ENCODE peak calls at places on chromosomes 1 and 21, in ten cellular contexts. Y is left ventricle myocardium inferior, F is kidney, U is H9, R is IMR-90, E is esophagus squamous epithelium, G is gastrocnemius medialis, O is upper lobe of right lung, J is thoracic aorta, W is lung. X is an unnamed sample.

GRCh38 chr21:23026878-23027277 is 2028.7 kb downstream of the NCAM2 start:
- DNase-seq in Y (no peak), F (no peak), U (no peak), R (no peak), E (no peak), G (no peak), O (no peak), J (no peak), W (no peak), X (no peak)

GRCh38 chr1:68327414-68327813 is 95.1 kb upstream of the WLS start:
- DNase-seq in Y (no peak), F (no peak), U (no peak), R (peak; percentile 27), E (no peak), G (peak; percentile 4), O (no peak), J (no peak), W (no peak), X (no peak)

GRCh38 chr1:62621907-62622306 is 24.6 kb downstream of the ANGPTL3 start:
- DNase-seq in Y (no peak), F (peak; percentile 47), U (no peak), R (peak; percentile 95), E (no peak), G (no peak), O (peak; percentile 57), J (no peak), W (peak; percentile 49), X (no peak)

GRCh38 chr1:220880726-220881506 is 1.7 kb downstream of the HLX start:
- DNase-seq in Y (peak; percentile 70), F (peak; percentile 84), U (peak; percentile 57), R (peak; percentile 87), E (no peak), G (peak; percentile 46), O (peak; percentile 92), J (no peak), W (peak; percentile 86), X (peak; percentile 63)

GRCh38 chr21:20999567-21000169 is 1.5 kb downstream of the NCAM2 start:
- DNase-seq in Y (no peak), F (no peak), U (peak; percentile 32), R (peak; percentile 49), E (no peak), G (no peak), O (no peak), J (no peak), W (no peak), X (no peak)

GRCh38 chr1:28409066-28409465 is 39.5 kb downstream of the PHACTR4 start:
- DNase-seq in Y (no peak), F (no peak), U (no peak), R (no peak), E (no peak), G (no peak), O (no peak), J (no peak), W (no peak), X (no peak)

GRCh38 chr1:15959424-15959823 is 16.5 kb downstream of the ZBTB17 start:
- DNase-seq in Y (no peak), F (no peak), U (no peak), R (no peak), E (no peak), G (no peak), O (no peak), J (no peak), W (no peak), X (no peak)

GRCh38 chr21:42242611-42243010 is 23.7 kb downstream of the ABCG1 start:
- DNase-seq in Y (no peak), F (peak; percentile 39), U (no peak), R (no peak), E (no peak), G (no peak), O (no peak), J (no peak), W (no peak), X (no peak)

GRCh38 chr1:5465281-5465680 is 526.9 kb downstream of the NPHP4 start:
- DNase-seq in Y (no peak), F (no peak), U (no peak), R (no peak), E (no peak), G (no peak), O (no peak), J (no peak), W (no peak), X (no peak)

GRCh38 chr21:39788383-39788782 is 43.4 kb downstream of the IGSF5 start:
- DNase-seq in Y (peak; percentile 72), F (peak; percentile 95), U (peak; percentile 86), R (peak; percentile 12), E (no peak), G (no peak), O (peak; percentile 89), J (no peak), W (peak; percentile 89), X (peak; percentile 40)

GRCh38 chr1:201772178-201772577 is 56.8 kb upstream of the IPO9 start:
- DNase-seq in Y (no peak), F (no peak), U (no peak), R (no peak), E (no peak), G (no peak), O (no peak), J (no peak), W (no peak), X (no peak)

GRCh38 chr1:70760170-70760569 is 287.4 kb downstream of the PTGER3 start:
- DNase-seq in Y (no peak), F (no peak), U (no peak), R (no peak), E (no peak), G (no peak), O (no peak), J (no peak), W (no peak), X (no peak)

GRCh38 chr1:161790587-161791317 is 24.6 kb downstream of the ATF6 start:
- DNase-seq in Y (no peak), F (no peak), U (no peak), R (no peak), E (no peak), G (no peak), O (no peak), J (no peak), W (no peak), X (no peak)

GRCh38 chr1:117654485-117655219 is 48.8 kb downstream of the TENT5C start:
- DNase-seq in Y (no peak), F (no peak), U (no peak), R (no peak), E (no peak), G (no peak), O (no peak), J (no peak), W (no peak), X (no peak)

GRCh38 chr1:26538480-26539412 is 9.2 kb downstream of the RPS6KA1 start:
- DNase-seq in Y (no peak), F (peak; percentile 41), U (peak; percentile 67), R (peak; percentile 26), E (no peak), G (no peak), O (no peak), J (no peak), W (peak; percentile 54), X (no peak)

GRCh38 chr1:115879977-115880376 is 39.1 kb upstream of the NHLH2 start:
- DNase-seq in Y (no peak), F (no peak), U (peak; percentile 41), R (no peak), E (no peak), G (no peak), O (no peak), J (no peak), W (no peak), X (no peak)
- TF ChIP-seq CTCF in Y (no peak), F (no peak), U (peak; percentile 47), R (no peak), E (no peak), G (no peak), O (no peak), J (no peak), W (no peak), X (no peak)

DNA sequence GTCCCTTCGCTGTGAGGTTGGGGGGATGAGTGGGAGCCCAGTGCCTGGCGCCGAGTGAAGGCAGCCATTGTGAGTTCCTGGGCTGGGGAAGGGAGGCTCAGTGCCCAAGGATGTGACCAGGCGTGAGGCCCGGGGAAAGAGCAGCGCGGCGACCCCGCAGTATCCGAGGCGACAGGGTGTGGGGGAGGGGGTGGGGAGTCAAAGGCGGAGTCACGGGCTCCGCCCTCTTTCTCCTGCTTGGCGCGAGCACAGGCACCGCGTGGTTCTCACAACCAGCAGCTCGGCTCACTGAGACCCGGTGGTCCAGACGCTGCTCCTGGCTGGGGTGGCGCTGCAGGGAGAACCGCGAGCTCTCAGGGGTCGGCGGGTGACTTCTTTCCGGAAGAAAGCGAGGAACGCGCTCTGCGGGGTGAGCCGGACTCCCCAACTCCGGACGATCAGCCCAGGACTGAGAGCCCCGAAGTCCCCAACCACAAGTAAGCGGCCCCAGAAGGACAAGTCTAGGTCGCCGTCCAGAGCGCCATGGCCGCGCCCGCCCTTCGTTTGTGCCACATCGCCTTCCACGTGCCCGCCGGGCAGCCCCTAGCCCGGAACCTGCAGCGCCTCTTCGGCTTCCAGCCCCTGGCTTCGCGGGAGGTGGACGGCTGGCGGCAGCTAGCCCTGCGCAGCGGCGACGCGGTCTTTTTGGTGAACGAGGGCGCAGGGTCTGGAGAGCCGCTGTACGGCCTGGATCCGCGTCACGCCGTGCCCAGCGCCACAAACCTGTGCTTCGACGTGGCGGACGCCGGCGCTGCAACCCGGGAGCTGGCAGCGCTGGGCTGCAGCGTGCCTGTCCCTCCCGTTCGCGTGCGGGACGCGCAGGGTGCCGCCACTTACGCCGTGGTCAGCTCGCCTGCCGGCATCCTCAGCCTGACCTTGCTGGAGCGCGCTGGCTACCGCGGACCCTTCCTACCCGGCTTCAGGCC is at the start of gene HPDL:
- DNase-seq in Y (peak; percentile 63), F (peak; percentile 87), U (peak; percentile 94), R (peak; percentile 27), E (no peak), G (peak; percentile 38), O (peak; percentile 80), J (no peak), W (peak; percentile 45), X (peak; percentile 70)
- H3K27ac ChIP-seq in Y (no peak within 1 kb of the TSS), F (no peak within 1 kb of the TSS), U (no peak within 1 kb of the TSS), R (peak within 1 kb of the TSS; percentile 39), E (peak within 1 kb of the TSS; percentile 28), G (no peak within 1 kb of the TSS), O (no peak within 1 kb of the TSS), J (no peak within 1 kb of the TSS), W (no peak within 1 kb of the TSS), X (no peak within 1 kb of the TSS)

GRCh38 chr1:206907304-206907991 is 10.2 kb downstream of the IL24 start:
- DNase-seq in Y (no peak), F (peak; percentile 80), U (peak; percentile 54), R (no peak), E (no peak), G (no peak), O (no peak), J (no peak), W (no peak), X (no peak)
- TF ChIP-seq CTCF in Y (no peak), F (peak; percentile 10), U (peak; percentile 59), R (peak; percentile 19), E (no peak), G (no peak), O (no peak), J (no peak), W (no peak), X (no peak)

DNA sequence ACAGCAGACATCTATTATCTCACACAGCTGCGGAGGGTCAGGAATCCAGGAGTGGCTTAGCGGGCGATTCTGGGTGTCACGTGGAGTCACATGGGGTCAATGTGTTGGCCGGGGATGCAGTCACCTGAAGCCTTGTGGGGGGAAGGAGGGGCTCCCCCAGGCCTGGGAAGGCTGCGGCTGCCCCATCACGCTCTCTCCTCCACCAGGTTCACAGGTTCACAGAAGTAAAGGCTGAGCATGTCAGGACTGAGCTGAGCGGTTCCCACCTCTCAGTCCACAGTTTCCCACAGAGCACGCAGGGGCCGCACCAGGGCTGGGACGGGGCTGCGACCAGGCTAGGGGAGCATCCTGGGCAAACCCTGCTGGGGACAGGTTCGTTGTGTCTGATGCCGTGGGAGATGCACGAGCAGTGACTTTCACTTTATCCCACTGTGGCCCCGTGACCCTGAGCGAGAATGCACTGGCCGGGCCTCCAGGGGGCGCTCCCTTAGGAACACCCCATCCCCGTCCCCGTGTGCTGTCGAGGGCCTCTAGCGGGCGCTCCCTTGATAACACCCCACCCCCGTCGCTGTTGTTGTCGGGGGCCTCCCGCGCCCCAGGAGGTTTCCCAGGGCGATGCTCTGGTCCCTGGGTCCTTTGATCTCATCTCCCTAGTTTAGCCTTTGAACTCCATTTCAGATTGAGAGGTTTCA is 73.2 kb upstream of the TRAPPC10 start:
- DNase-seq in Y (peak; percentile 84), F (peak; percentile 88), U (peak; percentile 87), R (peak; percentile 59), E (peak; percentile 13), G (peak; percentile 61), O (peak; percentile 91), J (no peak), W (peak; percentile 78), X (peak; percentile 58)
- H3K27ac ChIP-seq in Y (peak overlapping the region; percentile 70), F (no peak overlapping the region), U (no peak overlapping the region), R (no peak overlapping the region), E (peak overlapping the region; percentile 48), G (peak overlapping the region; percentile 98), O (no peak overlapping the region), J (no peak overlapping the region), W (peak overlapping the region; percentile 34), X (no peak overlapping the region)